ENCODE peak calls at places on chromosomes 7 and 10, in four cellular contexts. N, L, Q and P are unnamed samples.
A peak's percentile ranks its signal among the peaks of the same experiment; 100 is the strongest.

GRCh38 chr10:71191459-71192113 is 20.8 kb upstream of the UNC5B start:
- DNase-seq in L (no peak), Q (no peak), N (no peak), P (no peak)

GRCh38 chr7:74058486-74058885 is 25.1 kb upstream of the LIMK1 start:
- DNase-seq in N (no peak), L (no peak), Q (no peak), P (no peak)

GRCh38 chr7:30838008-30838407 is 66.8 kb downstream of the MINDY4 start:
- DNase-seq in N (no peak), L (no peak), Q (no peak), P (no peak)

GRCh38 chr10:102951316-102951715 is 33.2 kb downstream of the CNNM2 start:
- DNase-seq in Q (no peak), L (no peak), N (no peak), P (no peak)

GRCh38 chr7:118072893-118073674 is 110.9 kb upstream of the LSM8 start:
- DNase-seq in L (no peak), Q (no peak), N (no peak), P (no peak)

GRCh38 chr10:77564781-77565589 is 72.6 kb downstream of the KCNMA1 start:
- DNase-seq in N (no peak), L (peak; percentile 43), Q (no peak), P (peak; percentile 79)

GRCh38 chr10:113644185-113645120 is 19.4 kb downstream of the NRAP start:
- DNase-seq in Q (peak; percentile 75), L (peak; percentile 66), N (peak; percentile 47), P (no peak)

GRCh38 chr7:140484951-140485350 is 5.6 kb upstream of the MKRN1 start:
- DNase-seq in N (no peak), Q (no peak), L (no peak), P (no peak)

GRCh38 chr7:139731802-139732470 is 45.9 kb downstream of the HIPK2 start:
- DNase-seq in N (peak; percentile 81), L (peak; percentile 86), Q (peak; percentile 91), P (peak; percentile 89)

GRCh38 chr10:60654813-60655464 is 123.3 kb upstream of the CDK1 start:
- DNase-seq in Q (peak; percentile 65), L (peak; percentile 43), N (no peak), P (peak; percentile 82)

GRCh38 chr7:111400088-111400487 is 162.2 kb downstream of the IMMP2L start:
- DNase-seq in Q (no peak), L (no peak), N (no peak), P (no peak)

GRCh38 chr7:107312418-107312817 is 143.6 kb downstream of the HBP1 start:
- DNase-seq in N (no peak), Q (peak; percentile 3), L (no peak), P (no peak)

GRCh38 chr10:91616124-91616523 is 16.7 kb downstream of the PPP1R3C start:
- DNase-seq in N (no peak), Q (peak; percentile 55), L (no peak), P (no peak)

GRCh38 chr7:106372121-106372520 is 87.3 kb upstream of the NAMPT start:
- DNase-seq in Q (no peak), N (no peak), L (no peak), P (no peak)

GRCh38 chr10:18658992-18659783 is at the start of gene ARL5B:
- DNase-seq in N (peak; percentile 100), Q (peak; percentile 99), L (peak; percentile 97), P (peak; percentile 91)

GRCh38 chr10:79942261-79943185 is 6.4 kb downstream of the SFTPD start:
- DNase-seq in L (no peak), Q (no peak), N (no peak), P (no peak)

GRCh38 chr10:1323951-1324350 is 267.8 kb downstream of the WDR37 start:
- DNase-seq in N (no peak), Q (no peak), L (no peak), P (no peak)

GRCh38 chr7:134850048-134850447 is 70.6 kb downstream of the CALD1 start:
- DNase-seq in N (no peak), Q (peak; percentile 95), L (no peak), P (no peak)

GRCh38 chr7:76507723-76508406 is 2.5 kb upstream of the UPK3B start:
- DNase-seq in Q (peak; percentile 16), L (no peak), N (no peak), P (peak; percentile 35)

GRCh38 chr10:77635402-77636227 is 2.0 kb downstream of the KCNMA1 start:
- DNase-seq in Q (no peak), L (no peak), N (no peak), P (no peak)

GRCh38 chr10:63763744-63764143 is 242.5 kb downstream of the REEP3 start:
- DNase-seq in Q (peak; percentile 41), N (no peak), L (no peak), P (no peak)

GRCh38 chr7:114922151-114922651 is 307 bp downstream of the MDFIC start:
- DNase-seq in N (peak; percentile 69), L (peak; percentile 86), Q (peak; percentile 53), P (peak; percentile 52)